ENCODE peak calls at places on chromosomes 3 and 15, in five cellular contexts. Q is HCT116, G is K562, C is H1, Y is HepG2. X is an unnamed sample.
A peak's percentile ranks its signal among the peaks of the same experiment; 100 is the strongest.

GRCh38 chr15:63462053-63462452 is 42.3 kb upstream of the USP3 start:
- DNase-seq in C (no peak), Y (no peak), Q (no peak), G (no peak), X (no peak)

GRCh38 chr15:26806161-26806560 is 33.3 kb upstream of the GABRB3 start:
- DNase-seq in C (no peak), Q (no peak), Y (no peak), G (no peak), X (no peak)

GRCh38 chr15:76376029-76376428 is 39.5 kb downstream of the ISL2 start:
- DNase-seq in C (no peak), Y (no peak), Q (no peak), G (peak; percentile 13), X (peak; percentile 61)

GRCh38 chr3:16516695-16517481 is 3.4 kb upstream of the RFTN1 start:
- DNase-seq in G (peak; percentile 9), C (no peak), Q (no peak), Y (peak; percentile 33), X (no peak)

GRCh38 chr3:197811343-197811742 is 20.3 kb downstream of the LRCH3 start:
- DNase-seq in C (no peak), G (no peak), Y (no peak), Q (no peak), X (no peak)

GRCh38 chr15:92681141-92681622 is 25.6 kb upstream of the FAM174B start:
- DNase-seq in G (no peak), Y (no peak), C (no peak), Q (no peak), X (no peak)

GRCh38 chr3:160115387-160115786 is 109.8 kb upstream of the C3orf80 start:
- DNase-seq in Q (no peak), Y (no peak), G (no peak), C (no peak), X (no peak)

GRCh38 chr15:58243083-58243482 is 104.9 kb downstream of the AQP9 start:
- DNase-seq in Y (no peak), G (no peak), Q (no peak), C (no peak), X (no peak)

GRCh38 chr3:38662544-38662943 is 13.1 kb upstream of the SCN5A start:
- DNase-seq in G (peak; percentile 57), Y (peak; percentile 52), C (no peak), Q (peak; percentile 62), X (peak; percentile 76)

GRCh38 chr15:72166716-72167417 is 30.7 kb downstream of the GRAMD2A start:
- DNase-seq in C (no peak), Y (no peak), Q (no peak), G (no peak), X (no peak)

GRCh38 chr3:124172297-124172696 is 180.4 kb upstream of the ROPN1 start:
- DNase-seq in Q (no peak), C (no peak), G (no peak), Y (no peak), X (no peak)

GRCh38 chr3:15420871-15421270 is 6.5 kb downstream of the METTL6 start:
- DNase-seq in G (no peak), Y (no peak), Q (no peak), C (no peak), X (no peak)

GRCh38 chr15:85563328-85563727 is 182.9 kb downstream of the AKAP13 start:
- DNase-seq in C (no peak), G (no peak), Q (no peak), Y (peak; percentile 36), X (no peak)

GRCh38 chr3:63349583-63350177 is 71.6 kb downstream of the SYNPR start:
- DNase-seq in Y (peak; percentile 56), C (no peak), G (peak; percentile 52), Q (peak; percentile 24), X (peak; percentile 58)

GRCh38 chr3:194861375-194861774 is 175.7 kb downstream of the FAM43A start:
- DNase-seq in C (no peak), G (no peak), Y (no peak), Q (no peak), X (no peak)

GRCh38 chr3:123119388-123119787 is 52.6 kb downstream of the PDIA5 start:
- DNase-seq in G (no peak), Q (no peak), C (no peak), Y (no peak), X (no peak)

GRCh38 chr3:102005551-102005950 is 156.2 kb downstream of the NFKBIZ start:
- DNase-seq in Y (no peak), G (no peak), C (no peak), Q (no peak), X (no peak)

GRCh38 chr3:183710231-183710630 is 12.6 kb downstream of the YEATS2 start:
- DNase-seq in G (no peak), Q (no peak), C (no peak), Y (no peak), X (no peak)

GRCh38 chr15:74265046-74265639 is 29.0 kb downstream of the CCDC33 start:
- DNase-seq in C (peak; percentile 87), Y (peak; percentile 12), Q (no peak), G (peak; percentile 61), X (peak; percentile 77)

GRCh38 chr3:141769171-141769894 is 6.1 kb downstream of the GRK7 start:
- DNase-seq in C (no peak), Q (no peak), G (peak; percentile 76), Y (peak; percentile 28), X (no peak)
- TF ChIP-seq ZNF274 in C (no peak), Q (no peak), G (no peak), Y (no peak), X (no peak)

GRCh38 chr15:88899251-88899650 is 3.9 kb upstream of the HAPLN3 start:
- DNase-seq in C (no peak), Q (no peak), G (no peak), Y (no peak), X (no peak)
- H3K27me3 ChIP-seq in C (no peaks in the 10 kb centered on the region), Q (no peaks in the 10 kb centered on the region), G (no peaks in the 10 kb centered on the region), Y (peaks cover 23% of the 10 kb centered on the region), X (peaks cover 14% of the 10 kb centered on the region)

DNA sequence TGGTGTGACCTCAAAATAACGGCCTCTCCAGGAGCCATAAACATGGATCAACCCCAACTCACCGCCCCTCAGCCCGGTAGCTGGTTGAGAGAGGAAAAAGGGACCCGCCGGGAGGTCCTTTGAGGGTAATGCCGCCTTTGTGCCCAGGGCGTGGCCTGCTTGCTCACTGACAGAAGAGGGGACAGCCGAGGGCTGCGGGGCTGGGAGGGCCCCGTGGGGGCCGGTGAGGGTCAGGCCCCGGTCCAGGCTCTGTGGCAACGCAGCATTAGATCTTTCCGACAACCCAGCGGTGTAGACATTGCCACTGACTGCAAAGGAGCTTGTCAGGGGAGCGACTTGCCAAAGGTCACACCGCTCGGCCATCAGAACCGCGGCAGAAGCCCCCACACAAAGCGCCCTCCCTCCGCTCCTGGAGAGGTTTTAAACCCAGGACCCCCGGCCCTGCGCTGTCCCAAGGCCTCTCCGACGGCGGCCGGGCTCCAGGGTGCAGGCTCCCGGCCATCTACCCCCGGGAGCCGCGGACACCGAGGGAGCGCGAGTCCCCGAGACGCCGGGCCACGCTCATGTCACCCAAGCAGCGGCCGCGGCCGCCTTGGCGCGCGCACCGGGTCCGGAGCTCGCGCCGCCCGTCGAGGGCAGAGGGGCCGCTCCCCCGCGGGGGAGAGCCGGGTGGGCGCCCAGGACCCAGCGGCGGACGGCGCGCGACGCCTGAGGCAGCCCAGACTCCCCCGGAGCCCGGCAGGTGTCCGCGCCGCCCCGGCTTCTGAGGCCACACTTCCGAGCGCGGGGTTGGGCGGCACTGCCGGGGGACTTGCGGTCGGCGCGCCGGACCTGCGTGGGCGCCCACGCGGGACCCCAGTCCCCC is 975 bp downstream of the PCSK6 start:
- DNase-seq in Y (peak; percentile 73), C (peak; percentile 60), Q (no peak), G (no peak), X (no peak)
- H3K4me3 ChIP-seq in Y (peak overlapping the region; percentile 62), C (peak overlapping the region; percentile 37), Q (peak overlapping the region; percentile 55), G (peak overlapping the region; percentile 47), X (peak overlapping the region; percentile 45)

GRCh38 chr3:142026333-142026732 is 123.0 kb downstream of the TFDP2 start:
- DNase-seq in Y (no peak), C (no peak), Q (no peak), G (no peak), X (no peak)

GRCh38 chr3:142029052-142029642 is 120.2 kb downstream of the TFDP2 start:
- DNase-seq in Y (no peak), G (peak; percentile 86), Q (no peak), C (no peak), X (no peak)

GRCh38 chr3:142028174-142028833 is 121.0 kb downstream of the TFDP2 start:
- DNase-seq in G (peak; percentile 90), C (no peak), Q (peak; percentile 68), Y (no peak), X (peak; percentile 79)

GRCh38 chr3:142027295-142027694 is 122.0 kb downstream of the TFDP2 start:
- DNase-seq in Q (no peak), G (peak; percentile 58), Y (no peak), C (no peak), X (no peak)

DNA sequence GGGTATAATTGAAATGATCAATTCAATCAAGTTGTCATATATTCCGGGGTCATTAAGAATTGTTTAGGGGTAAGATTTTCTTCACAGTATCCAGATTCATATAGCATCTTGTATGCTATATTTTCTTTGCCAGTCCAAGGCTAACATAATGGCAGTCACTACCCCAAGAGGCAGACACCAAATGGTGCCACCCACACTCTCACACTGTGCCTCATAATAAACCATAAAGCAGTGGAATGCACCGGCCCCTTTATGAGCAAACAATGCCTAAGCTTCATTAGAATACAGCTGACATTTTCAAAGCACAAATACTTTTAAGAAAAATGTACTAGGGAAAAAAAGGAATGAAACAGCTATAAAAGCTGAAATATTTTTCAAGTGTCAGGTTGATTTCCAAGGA is 121.6 kb downstream of the TFDP2 start:
- DNase-seq in Y (no peak), Q (no peak), G (peak; percentile 69), C (no peak), X (no peak)
- TF ChIP-seq ZNF274 in Y (no peak), Q (no peak), G (no peak), C (no peak), X (no peak)

X was measured in NT2/D1.